ENCODE peak calls at places on chromosomes 7 and 10, in five cellular contexts. One of them, this sample, is unnamed.

GRCh38 chr7:132402751-132403245 is 173.5 kb downstream of the PLXNA4 start:
- DNase-seq in HepG2: no peak
- DNase-seq in H1: no peak
- DNase-seq in K562: no peak
- DNase-seq in GM12878: no peak
- DNase-seq in this sample: no peak

GRCh38 chr10:23968296-23968695 is 240.6 kb upstream of the KIAA1217 start:
- DNase-seq in HepG2: no peak
- DNase-seq in H1: no peak
- DNase-seq in K562: no peak
- DNase-seq in GM12878: no peak
- DNase-seq in this sample: no peak

GRCh38 chr10:94524146-94524545 is 21.4 kb upstream of the HELLS start:
- DNase-seq in H1: no peak
- DNase-seq in GM12878: no peak
- DNase-seq in HepG2: no peak
- DNase-seq in K562: no peak
- DNase-seq in this sample: no peak

GRCh38 chr7:148575640-148576411 is 14.7 kb upstream of the C7orf33 start:
- DNase-seq in K562: peak
- DNase-seq in H1: peak
- DNase-seq in GM12878: no peak
- DNase-seq in HepG2: peak
- DNase-seq in this sample: peak

GRCh38 chr7:26348987-26349809 is 57.5 kb downstream of the SNX10 start:
- DNase-seq in GM12878: no peak
- DNase-seq in K562: no peak
- DNase-seq in H1: no peak
- DNase-seq in HepG2: no peak
- DNase-seq in this sample: no peak

GRCh38 chr10:49647985-49648795 is 31.3 kb upstream of the C10orf53 start:
- DNase-seq in GM12878: no peak
- DNase-seq in H1: peak
- DNase-seq in HepG2: no peak
- DNase-seq in K562: no peak
- DNase-seq in this sample: no peak

GRCh38 chr10:66844176-66844947 is 81.5 kb upstream of the LRRTM3 start:
- DNase-seq in GM12878: no peak
- DNase-seq in H1: no peak
- DNase-seq in K562: no peak
- DNase-seq in HepG2: no peak
- DNase-seq in this sample: no peak

GRCh38 chr10:85992324-85992723 is 374.3 kb downstream of the GRID1 start:
- DNase-seq in HepG2: no peak
- DNase-seq in GM12878: no peak
- DNase-seq in K562: no peak
- DNase-seq in H1: no peak
- DNase-seq in this sample: no peak

GRCh38 chr10:86387221-86387794 is 20.7 kb upstream of the GRID1 start:
- DNase-seq in GM12878: no peak
- DNase-seq in K562: no peak
- DNase-seq in H1: peak
- DNase-seq in HepG2: no peak
- DNase-seq in this sample: peak

GRCh38 chr10:38119038-38119437 is 24.9 kb downstream of the ZNF37A start:
- DNase-seq in K562: no peak
- DNase-seq in GM12878: no peak
- DNase-seq in HepG2: no peak
- DNase-seq in H1: no peak
- DNase-seq in this sample: no peak

GRCh38 chr7:105477908-105478307 is 44.2 kb downstream of the PUS7 start:
- DNase-seq in GM12878: no peak
- DNase-seq in HepG2: no peak
- DNase-seq in K562: no peak
- DNase-seq in H1: no peak
- DNase-seq in this sample: no peak

GRCh38 chr7:105478606-105479005 is 43.5 kb downstream of the PUS7 start:
- DNase-seq in H1: no peak
- DNase-seq in HepG2: no peak
- DNase-seq in K562: no peak
- DNase-seq in GM12878: no peak
- DNase-seq in this sample: no peak

GRCh38 chr7:105474045-105474444 is 48.0 kb downstream of the PUS7 start:
- DNase-seq in HepG2: no peak
- DNase-seq in K562: no peak
- DNase-seq in GM12878: no peak
- DNase-seq in H1: no peak
- DNase-seq in this sample: no peak

GRCh38 chr7:105470090-105470489 is 52.0 kb downstream of the PUS7 start:
- DNase-seq in GM12878: no peak
- DNase-seq in K562: no peak
- DNase-seq in HepG2: no peak
- DNase-seq in H1: no peak
- DNase-seq in this sample: no peak

GRCh38 chr7:105473163-105473562 is 48.9 kb downstream of the PUS7 start:
- DNase-seq in HepG2: no peak
- DNase-seq in GM12878: no peak
- DNase-seq in H1: no peak
- DNase-seq in K562: no peak
- DNase-seq in this sample: no peak
- TF ChIP-seq USF2 in HepG2: no peak
- TF ChIP-seq USF2 in GM12878: no peak
- TF ChIP-seq USF2 in H1: no peak
- TF ChIP-seq USF2 in K562: no peak
- TF ChIP-seq USF2 in this sample: no peak

GRCh38 chr10:75400769-75401568 is 595 bp downstream of the ZNF503 start:
- DNase-seq in K562: no peak
- DNase-seq in HepG2: no peak
- DNase-seq in GM12878: no peak
- DNase-seq in H1: peak
- DNase-seq in this sample: peak
- TF ChIP-seq GABPA in K562: no peak
- TF ChIP-seq GABPA in HepG2: no peak
- TF ChIP-seq GABPA in GM12878: no peak
- TF ChIP-seq GABPA in H1: no peak
- TF ChIP-seq GABPA in this sample: no peak

DNA sequence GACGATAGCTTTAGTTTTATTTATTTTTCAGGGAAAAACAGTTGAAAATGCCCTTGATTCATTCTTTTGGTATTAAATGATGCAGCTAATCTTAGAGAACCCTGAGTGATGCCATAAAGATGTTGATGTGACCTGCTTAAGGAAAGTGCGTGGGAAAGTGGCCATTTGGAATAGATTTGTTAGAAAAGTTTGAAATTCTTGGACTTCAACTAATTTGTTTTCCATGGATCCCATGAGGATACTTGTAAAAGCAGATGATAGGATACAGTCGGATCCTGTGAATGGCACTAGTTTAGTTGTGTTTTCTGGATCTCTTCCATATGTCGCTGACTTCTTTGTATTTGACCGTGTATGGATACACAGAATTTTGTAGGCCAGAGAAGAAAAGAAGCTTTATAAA is 69.0 kb downstream of the SEPTIN7 start:
- DNase-seq in HepG2: no peak
- DNase-seq in H1: no peak
- DNase-seq in K562: no peak
- DNase-seq in GM12878: no peak
- DNase-seq in this sample: no peak
- TF ChIP-seq USF2 in HepG2: no peak
- TF ChIP-seq USF2 in H1: no peak
- TF ChIP-seq USF2 in K562: no peak
- TF ChIP-seq USF2 in GM12878: no peak
- TF ChIP-seq USF2 in this sample: no peak

GRCh38 chr7:99177165-99177564 is 30.8 kb downstream of the KPNA7 start:
- DNase-seq in GM12878: no peak
- DNase-seq in H1: no peak
- DNase-seq in HepG2: no peak
- DNase-seq in K562: no peak
- DNase-seq in this sample: no peak

GRCh38 chr7:99184468-99185225 is 23.3 kb downstream of the KPNA7 start:
- DNase-seq in K562: peak
- DNase-seq in HepG2: peak
- DNase-seq in GM12878: no peak
- DNase-seq in H1: no peak
- DNase-seq in this sample: no peak

GRCh38 chr7:99180067-99180650 is 27.8 kb downstream of the KPNA7 start:
- DNase-seq in HepG2: no peak
- DNase-seq in K562: no peak
- DNase-seq in H1: no peak
- DNase-seq in GM12878: no peak
- DNase-seq in this sample: no peak
- TF ChIP-seq GABPA in HepG2: no peak
- TF ChIP-seq GABPA in K562: no peak
- TF ChIP-seq GABPA in H1: no peak
- TF ChIP-seq GABPA in GM12878: no peak
- TF ChIP-seq GABPA in this sample: no peak

GRCh38 chr7:22565315-22565811 is 65.4 kb upstream of the STEAP1B start:
- DNase-seq in GM12878: peak
- DNase-seq in HepG2: no peak
- DNase-seq in H1: no peak
- DNase-seq in K562: no peak
- DNase-seq in this sample: no peak
- TF ChIP-seq USF2 in GM12878: no peak
- TF ChIP-seq USF2 in HepG2: no peak
- TF ChIP-seq USF2 in H1: no peak
- TF ChIP-seq USF2 in K562: no peak
- TF ChIP-seq USF2 in this sample: no peak

DNA sequence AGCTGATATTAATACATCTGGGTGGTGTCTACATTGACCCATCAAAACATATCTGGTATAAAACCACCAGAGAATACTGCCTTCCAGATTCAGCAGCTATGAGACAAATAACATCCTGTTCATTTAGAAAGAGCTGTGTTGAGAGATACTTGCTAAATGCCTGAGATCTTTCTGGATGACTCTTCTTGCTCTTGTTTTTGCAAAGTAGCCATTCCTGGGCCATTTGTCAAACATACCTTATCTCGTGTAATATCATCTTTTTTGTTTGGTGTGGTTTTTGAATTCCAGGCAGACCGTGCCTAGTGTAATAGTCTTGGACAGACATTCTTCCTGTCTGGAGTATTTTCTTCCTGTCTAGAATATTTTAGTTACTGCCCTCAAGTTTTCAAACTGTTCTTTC is 74.7 kb upstream of the PRR15 start:
- DNase-seq in GM12878: no peak
- DNase-seq in HepG2: peak
- DNase-seq in K562: no peak
- DNase-seq in H1: no peak
- DNase-seq in this sample: no peak
- TF ChIP-seq GABPA in GM12878: no peak
- TF ChIP-seq GABPA in HepG2: no peak
- TF ChIP-seq GABPA in K562: no peak
- TF ChIP-seq GABPA in H1: no peak
- TF ChIP-seq GABPA in this sample: peak